ENCODE peak calls at places on chromosome 12, in four cellular contexts. One of them, this sample, is unnamed.

GRCh38 chr12:27511031-27511722 is 12.8 kb upstream of the PPFIBP1 start:
- DNase-seq in spleen: no peak
- DNase-seq in HCT116: no peak
- DNase-seq in A549: no peak
- DNase-seq in this sample: no peak

GRCh38 chr12:107349008-107349747 is 255.8 kb upstream of the CRY1 start:
- DNase-seq in A549: peak; percentile 96
- DNase-seq in HCT116: peak; percentile 94
- DNase-seq in spleen: no peak
- DNase-seq in this sample: no peak

GRCh38 chr12:54199034-54199433 is 10.2 kb upstream of the SMUG1 start:
- DNase-seq in spleen: no peak
- DNase-seq in HCT116: no peak
- DNase-seq in A549: no peak
- DNase-seq in this sample: no peak

GRCh38 chr12:75781532-75782046 is 250.0 kb downstream of the PHLDA1 start:
- DNase-seq in spleen: no peak
- DNase-seq in A549: peak; percentile 64
- DNase-seq in HCT116: peak; percentile 49
- DNase-seq in this sample: no peak

GRCh38 chr12:68169213-68169889 is 9.8 kb upstream of the IFNG start:
- DNase-seq in HCT116: no peak
- DNase-seq in spleen: no peak
- DNase-seq in A549: no peak
- DNase-seq in this sample: no peak

GRCh38 chr12:82955020-82955419 is 268.3 kb downstream of the TMTC2 start:
- DNase-seq in A549: no peak
- DNase-seq in HCT116: no peak
- DNase-seq in spleen: no peak
- DNase-seq in this sample: no peak

GRCh38 chr12:103913100-103913499 is 17.1 kb upstream of the HSP90B1 start:
- DNase-seq in spleen: no peak
- DNase-seq in HCT116: no peak
- DNase-seq in A549: no peak
- DNase-seq in this sample: no peak

GRCh38 chr12:56840922-56841321 is 77.8 kb downstream of the HSD17B6 start:
- DNase-seq in spleen: no peak
- DNase-seq in HCT116: no peak
- DNase-seq in A549: no peak
- DNase-seq in this sample: no peak

GRCh38 chr12:52495385-52495784 is 2.3 kb upstream of the KRT6A start:
- DNase-seq in spleen: no peak
- DNase-seq in HCT116: peak; percentile 27
- DNase-seq in A549: peak; percentile 42
- DNase-seq in this sample: no peak

GRCh38 chr12:131024721-131025120 is 71.0 kb downstream of the ADGRD1 start:
- DNase-seq in A549: no peak
- DNase-seq in HCT116: no peak
- DNase-seq in spleen: no peak
- DNase-seq in this sample: no peak

GRCh38 chr12:100718212-100718611 is 76.4 kb upstream of the ANO4 start:
- DNase-seq in spleen: no peak
- DNase-seq in A549: no peak
- DNase-seq in HCT116: no peak
- DNase-seq in this sample: no peak

GRCh38 chr12:87870061-87870460 is 159.1 kb downstream of the C12orf50 start:
- DNase-seq in spleen: no peak
- DNase-seq in HCT116: no peak
- DNase-seq in A549: no peak
- DNase-seq in this sample: no peak

GRCh38 chr12:29517265-29517664 is 19.8 kb upstream of the OVCH1 start:
- DNase-seq in HCT116: no peak
- DNase-seq in A549: peak; percentile 18
- DNase-seq in spleen: no peak
- DNase-seq in this sample: no peak

GRCh38 chr12:31370645-31371620 is 45.0 kb upstream of the SINHCAF start:
- DNase-seq in HCT116: no peak
- DNase-seq in A549: no peak
- DNase-seq in spleen: peak; percentile 9
- DNase-seq in this sample: no peak

GRCh38 chr12:58455146-58455545 is 465.2 kb downstream of the LRIG3 start:
- DNase-seq in spleen: no peak
- DNase-seq in A549: no peak
- DNase-seq in HCT116: no peak
- DNase-seq in this sample: no peak

GRCh38 chr12:114218136-114218535 is 187.8 kb downstream of the TBX5 start:
- DNase-seq in A549: no peak
- DNase-seq in HCT116: no peak
- DNase-seq in spleen: no peak
- DNase-seq in this sample: no peak
- H3K9me3 ChIP-seq in A549: no peaks in the 10 kb centered on the region
- H3K9me3 ChIP-seq in HCT116: no peaks in the 10 kb centered on the region
- H3K9me3 ChIP-seq in spleen: peaks cover 4% of the 10 kb centered on the region
- H3K9me3 ChIP-seq in this sample: no peaks in the 10 kb centered on the region

GRCh38 chr12:14243941-14244340 is 121.5 kb upstream of the ATF7IP start:
- DNase-seq in HCT116: no peak
- DNase-seq in spleen: no peak
- DNase-seq in A549: no peak
- DNase-seq in this sample: no peak
- H3K9me3 ChIP-seq in HCT116: no peaks in the 10 kb centered on the region
- H3K9me3 ChIP-seq in spleen: peaks cover 38% of the 10 kb centered on the region
- H3K9me3 ChIP-seq in A549: peaks cover 8% of the 10 kb centered on the region
- H3K9me3 ChIP-seq in this sample: peaks cover 6% of the 10 kb centered on the region

DNA sequence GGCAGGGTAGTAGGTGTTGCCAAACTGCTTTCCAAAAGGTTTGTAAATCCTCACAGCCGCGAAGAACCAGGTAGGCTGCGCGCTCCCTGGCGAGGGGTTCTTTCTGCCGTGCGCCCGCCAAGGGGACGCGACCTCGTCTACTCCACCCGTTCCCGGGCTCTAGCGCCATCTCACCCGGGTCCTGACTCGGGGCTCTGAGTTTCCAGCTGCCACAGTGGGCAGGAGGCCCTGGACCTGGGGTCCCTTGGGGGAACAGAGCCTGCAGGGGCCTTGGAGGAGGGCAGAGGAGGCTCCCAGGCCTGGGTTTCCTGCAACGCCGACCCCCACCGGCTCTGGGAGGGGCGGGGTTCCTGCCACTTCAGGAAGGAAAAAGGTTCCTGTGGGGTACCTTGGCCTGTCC is 706 bp downstream of the ANHX start:
- DNase-seq in spleen: no peak
- DNase-seq in A549: no peak
- DNase-seq in HCT116: no peak
- DNase-seq in this sample: no peak
- H3K9me3 ChIP-seq in spleen: peaks cover 91% of the 10 kb centered on the region
- H3K9me3 ChIP-seq in A549: peaks cover 65% of the 10 kb centered on the region
- H3K9me3 ChIP-seq in HCT116: peaks cover 8% of the 10 kb centered on the region
- H3K9me3 ChIP-seq in this sample: peaks cover 3% of the 10 kb centered on the region

GRCh38 chr12:72863671-72864070 is 591.5 kb downstream of the TRHDE start:
- DNase-seq in spleen: no peak
- DNase-seq in A549: no peak
- DNase-seq in HCT116: no peak
- DNase-seq in this sample: no peak
- H3K9me3 ChIP-seq in spleen: no peaks in the 10 kb centered on the region
- H3K9me3 ChIP-seq in A549: no peaks in the 10 kb centered on the region
- H3K9me3 ChIP-seq in HCT116: no peaks in the 10 kb centered on the region
- H3K9me3 ChIP-seq in this sample: no peaks in the 10 kb centered on the region

GRCh38 chr12:115973968-115974765 is 303.3 kb downstream of the MED13L start:
- DNase-seq in A549: no peak
- DNase-seq in spleen: no peak
- DNase-seq in HCT116: no peak
- DNase-seq in this sample: no peak
- H3K9me3 ChIP-seq in A549: no peaks in the 10 kb centered on the region
- H3K9me3 ChIP-seq in spleen: no peaks in the 10 kb centered on the region
- H3K9me3 ChIP-seq in HCT116: no peaks in the 10 kb centered on the region
- H3K9me3 ChIP-seq in this sample: no peaks in the 10 kb centered on the region

DNA sequence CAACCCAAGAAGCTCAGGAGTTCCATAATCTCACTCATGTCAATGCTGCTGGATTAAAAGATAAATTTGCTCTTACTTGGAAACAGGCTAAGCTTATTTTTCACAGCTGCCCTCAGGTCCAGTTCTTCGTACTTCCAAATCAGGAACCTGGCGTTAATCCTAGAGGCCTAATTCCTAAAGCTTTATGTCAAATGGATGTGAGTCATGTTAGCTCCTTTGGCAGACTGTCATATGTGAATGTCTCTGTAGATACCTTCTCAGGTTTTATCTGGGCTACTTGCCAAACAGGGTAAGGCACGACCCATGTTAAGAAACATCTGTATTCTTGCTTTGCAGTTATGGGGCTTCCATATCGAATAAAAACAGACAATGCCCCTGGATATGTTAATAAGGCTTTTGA is 504.6 kb downstream of the ALG10 start:
- DNase-seq in HCT116: no peak
- DNase-seq in A549: no peak
- DNase-seq in spleen: no peak
- DNase-seq in this sample: no peak
- H3K9me3 ChIP-seq in HCT116: peaks cover 4% of the 10 kb centered on the region
- H3K9me3 ChIP-seq in A549: no peaks in the 10 kb centered on the region
- H3K9me3 ChIP-seq in spleen: peaks cover 99% of the 10 kb centered on the region
- H3K9me3 ChIP-seq in this sample: peaks cover 4% of the 10 kb centered on the region

GRCh38 chr12:132366341-132366861 is 37.0 kb upstream of the GALNT9 start:
- DNase-seq in HCT116: no peak
- DNase-seq in spleen: peak; percentile 69
- DNase-seq in A549: no peak
- DNase-seq in this sample: no peak

GRCh38 chr12:132362966-132363660 is 33.7 kb upstream of the GALNT9 start:
- DNase-seq in A549: no peak
- DNase-seq in spleen: peak; percentile 61
- DNase-seq in HCT116: no peak
- DNase-seq in this sample: no peak

GRCh38 chr12:132363661-132364347 is 34.4 kb upstream of the GALNT9 start:
- DNase-seq in HCT116: no peak
- DNase-seq in A549: no peak
- DNase-seq in spleen: no peak
- DNase-seq in this sample: no peak

GRCh38 chr12:132364348-132364902 is 35.0 kb upstream of the GALNT9 start:
- DNase-seq in spleen: peak; percentile 45
- DNase-seq in A549: no peak
- DNase-seq in HCT116: no peak
- DNase-seq in this sample: no peak

GRCh38 chr12:132365226-132365625 is 35.8 kb upstream of the GALNT9 start:
- DNase-seq in HCT116: no peak
- DNase-seq in A549: no peak
- DNase-seq in spleen: peak; percentile 27
- DNase-seq in this sample: no peak
- H3K9me3 ChIP-seq in HCT116: no peaks in the 10 kb centered on the region
- H3K9me3 ChIP-seq in A549: no peaks in the 10 kb centered on the region
- H3K9me3 ChIP-seq in spleen: no peaks in the 10 kb centered on the region
- H3K9me3 ChIP-seq in this sample: no peaks in the 10 kb centered on the region

GRCh38 chr12:113297621-113298471 is 37.1 kb downstream of the SLC8B1 start:
- DNase-seq in A549: no peak
- DNase-seq in spleen: no peak
- DNase-seq in HCT116: no peak
- DNase-seq in this sample: no peak

GRCh38 chr12:113295846-113296556 is 38.9 kb downstream of the SLC8B1 start:
- DNase-seq in spleen: no peak
- DNase-seq in HCT116: no peak
- DNase-seq in A549: no peak
- DNase-seq in this sample: no peak

GRCh38 chr12:113298472-113298817 is 36.5 kb downstream of the SLC8B1 start:
- DNase-seq in A549: no peak
- DNase-seq in spleen: no peak
- DNase-seq in HCT116: no peak
- DNase-seq in this sample: no peak

GRCh38 chr12:113296557-113297213 is 38.2 kb downstream of the SLC8B1 start:
- DNase-seq in spleen: no peak
- DNase-seq in HCT116: no peak
- DNase-seq in A549: no peak
- DNase-seq in this sample: no peak

DNA sequence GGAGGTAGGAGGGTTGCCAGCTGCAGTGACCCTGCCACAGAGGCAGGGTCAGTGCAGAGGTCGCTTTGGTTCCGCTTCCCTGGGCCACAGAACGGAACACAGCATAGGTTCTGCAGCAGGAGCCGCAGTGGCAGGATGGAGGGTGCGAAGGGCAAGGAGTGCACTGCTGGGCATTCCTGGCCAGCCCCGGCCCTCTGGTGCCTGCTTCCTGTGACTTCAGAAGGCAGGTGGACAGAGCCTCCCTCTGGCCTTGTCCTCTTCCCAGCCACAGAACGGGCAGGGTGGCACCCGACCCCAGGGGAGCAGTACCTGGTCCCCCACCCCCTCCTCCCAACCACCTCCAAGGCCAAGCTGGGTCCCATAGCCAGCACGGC is 37.7 kb downstream of the SLC8B1 start:
- DNase-seq in spleen: no peak
- DNase-seq in HCT116: no peak
- DNase-seq in A549: no peak
- DNase-seq in this sample: no peak
- H3K9me3 ChIP-seq in spleen: no peaks in the 10 kb centered on the region
- H3K9me3 ChIP-seq in HCT116: no peaks in the 10 kb centered on the region
- H3K9me3 ChIP-seq in A549: no peaks in the 10 kb centered on the region
- H3K9me3 ChIP-seq in this sample: no peaks in the 10 kb centered on the region

GRCh38 chr12:34109390-34109789 is 87.1 kb downstream of the ALG10 start:
- DNase-seq in A549: no peak
- DNase-seq in spleen: peak; percentile 51
- DNase-seq in HCT116: no peak
- DNase-seq in this sample: no peak
- H3K9me3 ChIP-seq in A549: no peaks in the 10 kb centered on the region
- H3K9me3 ChIP-seq in spleen: no peaks in the 10 kb centered on the region
- H3K9me3 ChIP-seq in HCT116: no peaks in the 10 kb centered on the region
- H3K9me3 ChIP-seq in this sample: no peaks in the 10 kb centered on the region